ENCODE peak calls at places on chromosome 10, in five cellular contexts. H is NCI-H146; D is NCI-H460; P is naive thymus-derived CD8-positive, alpha-beta T cell; G is T1000. N is an unnamed sample.

GRCh38 chr10:55629792-55630490 is 731.1 kb downstream of the ZWINT start:
- DNase-seq in H (no peak), D (peak), P (no peak), G (peak), N (peak)

GRCh38 chr10:43377393-43377883 is 6.0 kb downstream of the FXYD4 start:
- DNase-seq in H (no peak), D (no peak), P (no peak), G (no peak), N (no peak)

GRCh38 chr10:97096327-97097153 is 89.2 kb downstream of the SLIT1 start:
- DNase-seq in H (no peak), D (no peak), P (no peak), G (no peak), N (no peak)

GRCh38 chr10:6505300-6505699 is 74.8 kb downstream of the PRKCQ start:
- DNase-seq in H (no peak), D (no peak), P (no peak), G (no peak), N (no peak)

GRCh38 chr10:92222603-92223275 is 68.1 kb downstream of the CPEB3 start:
- DNase-seq in H (no peak), D (no peak), P (no peak), G (no peak), N (no peak)

GRCh38 chr10:99845837-99846382 is 63.5 kb downstream of the ABCC2 start:
- DNase-seq in H (peak), D (peak), P (peak), G (peak), N (peak)

GRCh38 chr10:559767-560047 is 129.8 kb downstream of the DIP2C start:
- DNase-seq in H (no peak), D (no peak), P (no peak), G (no peak), N (no peak)

GRCh38 chr10:117860823-117861222 is 185.9 kb downstream of the RAB11FIP2 start:
- DNase-seq in H (no peak), D (peak), P (no peak), G (no peak), N (peak)

GRCh38 chr10:48811917-48812316 is 127.2 kb downstream of the WDFY4 start:
- DNase-seq in H (no peak), D (no peak), P (no peak), G (no peak), N (no peak)

GRCh38 chr10:11515596-11516418 is 95.6 kb downstream of the USP6NL start:
- DNase-seq in H (peak), D (peak), P (peak), G (no peak), N (peak)

GRCh38 chr10:13489035-13489434 is 39.8 kb downstream of the BEND7 start:
- DNase-seq in H (no peak), D (no peak), P (no peak), G (no peak), N (no peak)

GRCh38 chr10:30827531-30828120 is 198.1 kb upstream of the LYZL2 start:
- DNase-seq in H (no peak), D (no peak), P (no peak), G (no peak), N (peak)

GRCh38 chr10:84762754-84763394 is 434.5 kb downstream of the CCSER2 start:
- DNase-seq in H (peak), D (no peak), P (no peak), G (no peak), N (no peak)

GRCh38 chr10:62244785-62245595 is 23.7 kb downstream of the RTKN2 start:
- DNase-seq in H (peak), D (peak), P (peak), G (no peak), N (peak)

GRCh38 chr10:126770809-126771208 is 100.3 kb upstream of the C10orf90 start:
- DNase-seq in H (no peak), D (no peak), P (no peak), G (no peak), N (no peak)

N was measured in dermis microvascular lymphatic vessel endothelial cell.